ENCODE peak calls at places on chromosomes 1 and 21, in nine cellular contexts. S is activated CD8-positive, alpha-beta T cell treated with anti-CD3 and anti-CD28 coated beads for 36 hours; G is amygdala; X is fibroblast of pulmonary artery; B is AG08396; W is ELF-1; A is CD8-positive, alpha-beta T cell; I is HuH-7.5; T is heart left ventricle. C is an unnamed sample.

GRCh38 chr1:213277036-213277435 is 226.0 kb downstream of the RPS6KC1 start:
- DNase-seq in X (no peak), A (no peak), I (no peak), B (no peak), G (no peak), S (no peak), W (no peak), T (no peak), C (no peak)

GRCh38 chr1:43557744-43558245 is 27.1 kb downstream of the PTPRF start:
- DNase-seq in T (no peak), G (no peak), W (no peak), S (no peak), B (no peak), I (no peak), X (no peak), A (no peak), C (no peak)

GRCh38 chr1:217562229-217562878 is 68.5 kb downstream of the GPATCH2 start:
- DNase-seq in T (no peak), W (no peak), I (no peak), S (no peak), B (peak; percentile 35), A (no peak), X (peak; percentile 77), G (no peak), C (no peak)

GRCh38 chr1:232510367-232511110 is 119.4 kb downstream of the SIPA1L2 start:
- DNase-seq in I (no peak), T (no peak), G (no peak), A (no peak), B (no peak), X (no peak), S (no peak), W (no peak), C (no peak)

GRCh38 chr1:94720091-94720793 is 99.9 kb upstream of the SLC44A3 start:
- DNase-seq in S (peak; percentile 31), W (no peak), B (no peak), G (no peak), X (no peak), T (no peak), A (no peak), I (no peak), C (no peak)

GRCh38 chr1:170823120-170823519 is 112.2 kb upstream of the MROH9 start:
- DNase-seq in X (no peak), I (no peak), A (no peak), B (no peak), G (no peak), S (no peak), T (no peak), W (no peak), C (no peak)

GRCh38 chr1:16955186-16955585 is 25.2 kb downstream of the MFAP2 start:
- DNase-seq in A (no peak), B (no peak), I (no peak), T (no peak), G (no peak), S (no peak), X (no peak), W (no peak), C (no peak)

GRCh38 chr1:80250573-80251168 is 1244.1 kb upstream of the ADGRL4 start:
- DNase-seq in T (no peak), X (no peak), I (no peak), A (no peak), B (no peak), G (no peak), S (no peak), W (no peak), C (no peak)

GRCh38 chr21:42829417-42829816 is 49.9 kb downstream of the WDR4 start:
- DNase-seq in B (no peak), A (no peak), W (peak; percentile 1), T (no peak), G (no peak), S (no peak), X (no peak), I (no peak), C (no peak)

GRCh38 chr1:228096416-228097332 is 6.5 kb downstream of the C1orf35 start:
- DNase-seq in B (no peak), G (no peak), T (no peak), X (no peak), S (peak; percentile 0), W (no peak), I (peak; percentile 3), A (no peak), C (no peak)

GRCh38 chr1:17735791-17736190 is 19.3 kb upstream of the ACTL8 start:
- DNase-seq in X (no peak), G (no peak), B (no peak), T (no peak), I (no peak), W (no peak), A (no peak), S (no peak), C (no peak)

GRCh38 chr1:161487483-161487827 is 17.8 kb upstream of the FCGR2A start:
- DNase-seq in B (peak; percentile 50), W (no peak), A (no peak), G (no peak), I (no peak), T (peak; percentile 47), S (no peak), X (peak; percentile 75), C (no peak)

GRCh38 chr21:35303085-35303484 is 254.0 kb upstream of the RUNX1 start:
- DNase-seq in S (no peak), T (no peak), W (no peak), G (no peak), X (peak; percentile 78), B (no peak), A (no peak), I (no peak), C (no peak)

GRCh38 chr1:112840631-112841624 is 115.1 kb downstream of the SLC16A1 start:
- DNase-seq in T (no peak), A (no peak), S (no peak), X (peak; percentile 39), B (no peak), W (no peak), I (no peak), G (no peak), C (no peak)

GRCh38 chr1:6171546-6172124 is 8.5 kb downstream of the CHD5 start:
- DNase-seq in I (no peak), G (no peak), W (peak; percentile 57), A (no peak), X (no peak), S (no peak), B (no peak), T (no peak), C (no peak)

GRCh38 chr1:163263818-163264217 is 57.9 kb upstream of the NUF2 start:
- DNase-seq in A (no peak), T (no peak), S (no peak), I (no peak), X (peak; percentile 16), W (no peak), G (no peak), B (no peak), C (no peak)

GRCh38 chr1:110151175-110151715 is 951 bp downstream of the SLC6A17 start:
- DNase-seq in T (no peak), B (no peak), I (no peak), S (no peak), X (no peak), W (no peak), G (no peak), A (no peak), C (no peak)

GRCh38 chr1:1987142-1987510 is 16.5 kb downstream of the CFAP74 start:
- DNase-seq in T (no peak), W (no peak), I (no peak), B (no peak), S (no peak), G (no peak), A (no peak), X (no peak), C (no peak)

GRCh38 chr21:15732290-15732995 is 2.7 kb downstream of the USP25 start:
- DNase-seq in B (no peak), W (no peak), T (no peak), I (no peak), X (peak; percentile 49), G (no peak), A (no peak), S (peak; percentile 27), C (no peak)

GRCh38 chr1:27598902-27599528 is 4.9 kb downstream of the AHDC1 start:
- DNase-seq in S (peak; percentile 82), G (no peak), I (no peak), T (peak; percentile 79), W (peak; percentile 75), A (no peak), X (peak; percentile 84), B (peak; percentile 84), C (no peak)

GRCh38 chr21:38819719-38820147 is 14.0 kb downstream of the ETS2 start:
- DNase-seq in G (no peak), S (no peak), T (no peak), B (peak; percentile 76), X (no peak), I (no peak), A (no peak), W (peak; percentile 38), C (no peak)

GRCh38 chr1:109397451-109398342 is at the start of gene SORT1:
- DNase-seq in B (peak; percentile 89), S (peak; percentile 80), X (peak; percentile 80), W (peak; percentile 98), T (peak; percentile 92), G (peak; percentile 93), I (peak; percentile 81), A (peak; percentile 25), C (peak; percentile 98)

GRCh38 chr1:147840909-147841308 is 61.7 kb upstream of the GJA8 start:
- DNase-seq in W (peak; percentile 40), I (no peak), G (no peak), A (no peak), S (peak; percentile 41), T (no peak), X (no peak), B (no peak), C (no peak)

GRCh38 chr1:151905070-151905442 is 4.3 kb downstream of the THEM4 start:
- DNase-seq in A (no peak), B (no peak), G (no peak), X (peak; percentile 59), W (peak; percentile 13), I (no peak), S (peak; percentile 79), T (no peak), C (no peak)

GRCh38 chr1:109929170-109929569 is 18.5 kb downstream of the CSF1 start:
- DNase-seq in X (no peak), W (no peak), S (no peak), B (no peak), G (no peak), T (no peak), I (no peak), A (no peak), C (no peak)

GRCh38 chr1:56297191-56297590 is 282.2 kb downstream of the PLPP3 start:
- DNase-seq in B (no peak), I (no peak), T (no peak), X (no peak), A (no peak), S (no peak), W (no peak), G (no peak), C (no peak)

GRCh38 chr1:72230746-72231145 is 51.6 kb downstream of the NEGR1 start:
- DNase-seq in B (no peak), W (no peak), I (no peak), T (no peak), G (no peak), S (no peak), A (no peak), X (no peak), C (no peak)

GRCh38 chr1:62295921-62296451 is 23.2 kb downstream of the KANK4 start:
- DNase-seq in S (no peak), B (no peak), G (no peak), W (no peak), I (no peak), T (no peak), X (peak; percentile 57), A (no peak), C (no peak)

GRCh38 chr1:213171711-213172110 is 120.7 kb downstream of the RPS6KC1 start:
- DNase-seq in G (no peak), B (no peak), T (no peak), S (no peak), X (no peak), W (no peak), A (no peak), I (no peak), C (no peak)

GRCh38 chr1:156675715-156676311 is 1.4 kb downstream of the NES start:
- DNase-seq in X (no peak), T (peak; percentile 81), A (no peak), S (no peak), G (no peak), I (no peak), W (peak; percentile 69), B (peak; percentile 55), C (peak; percentile 73)

GRCh38 chr1:206982216-206982615 is 12.0 kb upstream of the FCAMR start:
- DNase-seq in I (peak; percentile 32), G (no peak), X (peak; percentile 59), W (peak; percentile 67), S (peak; percentile 79), B (peak; percentile 59), A (peak; percentile 30), T (peak; percentile 44), C (peak; percentile 66)